ENCODE peak calls at places on chromosomes 4 and X, in nine cellular contexts. B is heart left ventricle, I is heart right ventricle, J is OCI-LY7, U is tibial artery, G is DND-41, P is GM13976, N is PC-9, R is colonic mucosa. T is an unnamed sample.

GRCh38 chrX:71617742-71618141 is 569 bp downstream of the CXCR3 start:
- DNase-seq in R (no peak), J (no peak), P (no peak), U (no peak), B (no peak), G (no peak), N (no peak), I (no peak), T (no peak)

GRCh38 chrX:115960440-115961084 is 210.0 kb upstream of the AGTR2 start:
- DNase-seq in R (peak; percentile 71), B (no peak), P (no peak), U (no peak), I (no peak), J (no peak), G (no peak), N (peak; percentile 46), T (no peak)

GRCh38 chr4:139641218-139641617 is 24.4 kb upstream of the MGST2 start:
- DNase-seq in I (no peak), B (no peak), P (no peak), U (no peak), R (no peak), J (no peak), N (no peak), G (no peak), T (no peak)

GRCh38 chrX:101759000-101759399 is 99.3 kb upstream of the ARMCX2 start:
- DNase-seq in G (peak; percentile 20), R (peak; percentile 25), P (no peak), J (peak; percentile 38), U (peak; percentile 21), B (peak; percentile 15), N (no peak), I (peak; percentile 23), T (no peak)

GRCh38 chr4:8862800-8863758 is 8.6 kb downstream of the HMX1 start:
- DNase-seq in I (no peak), J (no peak), U (no peak), B (no peak), P (no peak), N (no peak), R (no peak), G (no peak), T (peak; percentile 22)

GRCh38 chr4:128287159-128287870 is at the start of gene PGRMC2:
- DNase-seq in U (no peak), I (peak; percentile 44), P (no peak), G (no peak), J (peak; percentile 54), B (peak; percentile 43), N (no peak), R (peak; percentile 50), T (no peak)

GRCh38 chrX:13254076-13254785 is 65.6 kb downstream of the ATXN3L start:
- DNase-seq in P (no peak), J (peak; percentile 24), R (no peak), G (peak; percentile 7), N (peak; percentile 21), B (no peak), I (no peak), U (no peak), T (no peak)

GRCh38 chr4:25477251-25477650 is 100.2 kb downstream of the ANAPC4 start:
- DNase-seq in G (no peak), I (no peak), N (no peak), P (no peak), U (no peak), B (no peak), R (no peak), J (no peak), T (no peak)

GRCh38 chr4:105147226-105148151 is 813 bp downstream of the TET2 start:
- DNase-seq in I (peak; percentile 27), U (peak; percentile 30), P (peak; percentile 50), B (peak; percentile 40), R (peak; percentile 55), J (no peak), N (no peak), G (no peak), T (peak; percentile 40)

GRCh38 chrX:50827996-50828395 is 14.0 kb upstream of the SHROOM4 start:
- DNase-seq in G (no peak), I (no peak), J (no peak), P (no peak), U (no peak), B (no peak), N (peak; percentile 41), R (no peak), T (no peak)

GRCh38 chrX:130826249-130826648 is 76.8 kb downstream of the ENOX2 start:
- DNase-seq in B (no peak), U (no peak), I (no peak), N (no peak), R (no peak), G (no peak), P (no peak), J (no peak), T (no peak)

GRCh38 chrX:43939187-43939926 is 33.8 kb downstream of the NDP start:
- DNase-seq in I (no peak), P (no peak), R (no peak), U (no peak), G (no peak), J (no peak), N (no peak), B (no peak), T (no peak)

GRCh38 chr4:172895699-172896098 is 272.9 kb upstream of the GALNT7 start:
- DNase-seq in U (no peak), R (no peak), B (no peak), N (no peak), P (no peak), J (no peak), I (no peak), G (no peak), T (no peak)

GRCh38 chr4:113901994-113902787 is 77.3 kb downstream of the ARSJ start:
- DNase-seq in N (peak; percentile 10), P (no peak), I (no peak), U (no peak), B (no peak), J (no peak), R (peak; percentile 79), G (peak; percentile 41), T (no peak)

GRCh38 chrX:70433848-70434351 is 10.7 kb upstream of the DLG3 start:
- DNase-seq in U (peak; percentile 60), R (peak; percentile 77), B (peak; percentile 71), G (peak; percentile 42), J (peak; percentile 78), I (peak; percentile 60), N (peak; percentile 81), P (peak; percentile 84), T (peak; percentile 80)

GRCh38 chr4:120921456-120922389 is 803 bp downstream of the PRDM5 start:
- DNase-seq in N (peak; percentile 14), P (no peak), R (peak; percentile 71), J (no peak), G (no peak), I (peak; percentile 80), U (peak; percentile 65), B (peak; percentile 81), T (peak; percentile 70)

GRCh38 chrX:19579485-19579884 is 64.2 kb upstream of the MAP3K15 start:
- DNase-seq in B (no peak), N (no peak), R (no peak), P (no peak), U (no peak), I (no peak), G (no peak), J (no peak), T (no peak)

GRCh38 chr4:145843651-145844050 is 95.0 kb downstream of the ZNF827 start:
- DNase-seq in U (no peak), J (no peak), R (no peak), I (no peak), G (peak; percentile 7), P (no peak), N (no peak), B (no peak), T (no peak)

GRCh38 chr4:153472122-153473037 is 6.2 kb downstream of the TMEM131L start:
- DNase-seq in R (no peak), B (no peak), N (no peak), G (no peak), P (peak; percentile 60), I (no peak), J (no peak), U (no peak), T (no peak)

GRCh38 chrX:110003167-110004156 is 548 bp downstream of the TMEM164 start:
- DNase-seq in N (peak; percentile 25), R (no peak), J (no peak), P (peak; percentile 15), B (peak; percentile 21), G (peak; percentile 13), I (peak; percentile 5), U (peak; percentile 23), T (peak; percentile 12)

GRCh38 chr4:119735136-119735770 is 106.6 kb upstream of the PDE5A start:
- DNase-seq in N (no peak), U (no peak), B (no peak), R (no peak), G (no peak), J (no peak), I (no peak), P (no peak), T (no peak)

GRCh38 chr4:174156239-174156826 is 127.1 kb downstream of the FBXO8 start:
- DNase-seq in N (no peak), P (peak; percentile 11), J (peak; percentile 37), B (no peak), I (peak; percentile 12), R (no peak), G (no peak), U (no peak), T (no peak)

GRCh38 chr4:48943387-48943786 is 36.8 kb upstream of the OCIAD2 start:
- DNase-seq in P (no peak), J (peak; percentile 13), R (no peak), N (peak; percentile 25), G (no peak), U (no peak), I (no peak), B (no peak), T (no peak)
- TF ChIP-seq CTCF in P (no peak), J (peak; percentile 71), R (no peak), N (peak; percentile 56), G (peak; percentile 32), U (no peak), I (no peak), B (no peak), T (no peak)

GRCh38 chr4:57211131-57211530 is 100.9 kb upstream of the IGFBP7 start:
- DNase-seq in P (no peak), R (no peak), I (no peak), U (no peak), J (no peak), B (no peak), N (no peak), G (no peak), T (no peak)
- TF ChIP-seq CTCF in P (no peak), R (no peak), I (no peak), U (no peak), J (peak; percentile 21), B (no peak), N (no peak), G (no peak), T (no peak)

GRCh38 chr4:149645790-149646189 is 169.9 kb downstream of the IQCM start:
- DNase-seq in N (no peak), B (no peak), U (no peak), P (no peak), J (no peak), G (no peak), I (no peak), R (no peak), T (no peak)
- TF ChIP-seq CTCF in N (no peak), B (no peak), U (no peak), P (no peak), J (no peak), G (no peak), I (no peak), R (no peak), T (no peak)

DNA sequence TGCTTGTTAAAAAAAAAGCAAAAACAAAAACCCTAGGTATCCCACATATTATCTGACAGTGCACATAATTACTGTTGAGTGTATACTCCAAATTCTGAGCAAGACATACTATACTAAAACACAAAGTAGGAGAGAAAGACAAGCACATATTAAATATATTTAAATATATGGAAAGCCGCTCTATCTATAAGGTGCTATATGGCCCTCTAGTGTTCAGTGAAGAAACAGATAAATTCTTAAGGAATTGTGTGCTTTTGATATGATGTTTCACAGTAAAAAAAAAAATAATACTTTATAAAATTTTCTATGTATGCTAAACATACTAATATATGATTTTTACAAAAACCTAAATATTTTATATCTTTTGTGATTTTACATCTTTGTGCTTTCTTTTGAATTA is 137.8 kb downstream of the FBXW7 start:
- DNase-seq in G (no peak), I (no peak), P (no peak), B (no peak), R (no peak), U (no peak), J (peak; percentile 7), N (no peak), T (no peak)
- TF ChIP-seq CTCF in G (peak; percentile 43), I (no peak), P (no peak), B (peak; percentile 44), R (peak; percentile 29), U (no peak), J (peak; percentile 73), N (peak; percentile 52), T (peak; percentile 64)